ENCODE peak calls at places on chromosomes 5 and 9, in five cellular contexts. S is right lobe of liver; D is CD8-positive, alpha-beta T cell; A is SK-N-SH; L is heart right ventricle. T is an unnamed sample. For H3K9me3, the result is how much of the 10 kb centered on the place peaks cover.

GRCh38 chr9:37309136-37309535 is 113.4 kb upstream of the GRHPR start:
- DNase-seq in S (no peak), A (no peak), D (no peak), L (no peak), T (no peak)

GRCh38 chr9:26947736-26948135 is 694 bp upstream of the PLAA start:
- DNase-seq in D (no peak), L (no peak), A (no peak), S (no peak), T (no peak)

GRCh38 chr9:92406506-92406905 is 2.1 kb upstream of the OGN start:
- DNase-seq in A (no peak), L (peak), D (peak), S (no peak), T (no peak)

GRCh38 chr5:28156981-28157380 is 1118.6 kb upstream of the CDH9 start:
- DNase-seq in S (no peak), L (no peak), A (no peak), D (no peak), T (no peak)

GRCh38 chr5:93511445-93511844 is 69.6 kb downstream of the NR2F1-AS1 start:
- DNase-seq in A (no peak), S (no peak), D (no peak), L (no peak), T (no peak)

GRCh38 chr9:129404621-129405020 is 216.3 kb downstream of the C9orf50 start:
- DNase-seq in S (no peak), A (peak), L (no peak), D (no peak), T (no peak)

GRCh38 chr5:124162782-124163532 is 583.5 kb downstream of the ZNF608 start:
- DNase-seq in A (no peak), D (no peak), S (no peak), L (peak), T (no peak)

GRCh38 chr5:82365026-82365425 is 86.9 kb upstream of the RPS23 start:
- DNase-seq in D (no peak), S (no peak), L (no peak), A (no peak), T (no peak)

GRCh38 chr9:34321451-34321850 is 7.6 kb downstream of the KIF24 start:
- DNase-seq in A (no peak), S (no peak), D (no peak), L (no peak), T (no peak)

GRCh38 chr5:55226934-55227737 is at the start of gene MCIDAS:
- DNase-seq in L (no peak), A (peak), S (peak), D (peak), T (no peak)

GRCh38 chr5:64505769-64506566 is at the start of gene RGS7BP:
- DNase-seq in D (no peak), A (peak), S (peak), L (peak), T (peak)

GRCh38 chr9:14715102-14715501 is 7.4 kb downstream of the CER1 start:
- DNase-seq in A (no peak), D (no peak), S (no peak), L (no peak), T (no peak)

GRCh38 chr9:124285903-124286291 is 28.1 kb downstream of the NEK6 start:
- DNase-seq in L (peak), S (peak), A (no peak), D (peak), T (peak)

GRCh38 chr9:5563886-5564285 is 53.6 kb downstream of the PDCD1LG2 start:
- DNase-seq in A (no peak), L (no peak), D (no peak), S (no peak), T (no peak)

GRCh38 chr5:78627766-78628165 is 20.8 kb downstream of the LHFPL2 start:
- DNase-seq in L (no peak), A (peak), D (no peak), S (no peak), T (no peak)

GRCh38 chr5:141199359-141200235 is at the start of gene PCDHB11:
- DNase-seq in A (peak), S (no peak), L (no peak), D (no peak), T (no peak)
- H3K9me3 ChIP-seq in A (under half), S (under half), L (half or more), D (under half), T (under half)

DNA sequence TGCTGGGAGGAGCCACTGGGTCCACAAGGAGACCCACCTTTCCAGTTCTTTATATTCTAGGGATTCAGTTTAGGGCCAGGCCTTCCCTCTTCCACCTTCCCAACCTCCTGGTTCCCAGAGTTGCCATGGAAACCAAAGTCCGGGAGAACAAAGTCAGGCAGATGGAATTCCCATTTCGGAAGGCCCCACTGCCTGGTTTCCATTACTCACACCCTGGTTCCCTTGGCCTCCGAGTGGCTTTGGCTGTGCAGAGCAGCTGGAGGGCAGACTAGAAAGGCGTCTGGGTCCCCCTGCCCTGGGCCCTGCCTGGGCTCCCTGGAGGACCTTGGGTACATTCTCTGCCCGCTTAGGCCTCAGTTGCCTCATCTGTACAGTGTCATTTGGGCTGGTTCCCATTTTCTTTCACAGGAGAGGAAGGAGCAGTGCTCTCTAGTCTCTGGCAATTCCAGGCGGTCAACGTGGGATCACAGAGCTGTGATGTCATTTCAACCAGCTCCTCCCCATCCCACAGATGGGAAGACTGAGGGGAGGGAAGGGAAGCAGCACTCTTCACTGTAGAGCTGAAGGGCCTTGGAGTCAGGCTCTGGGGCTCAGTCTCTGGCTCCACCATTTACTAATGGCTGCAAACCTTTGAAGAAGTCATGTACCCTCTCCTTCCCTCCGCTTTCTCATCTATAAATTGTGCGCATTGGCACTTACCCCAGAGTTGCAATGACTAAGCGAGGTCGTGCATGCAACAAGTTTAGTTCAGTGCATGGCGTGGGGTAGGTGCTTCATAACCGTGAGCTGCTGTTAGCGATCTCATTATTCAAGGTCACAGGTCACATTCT is 136.3 kb downstream of the RGS3 start:
- DNase-seq in S (no peak), D (no peak), L (peak), A (no peak), T (no peak)
- H3K9me3 ChIP-seq in S (under half), D (under half), L (under half), A (under half), T (under half)

DNA sequence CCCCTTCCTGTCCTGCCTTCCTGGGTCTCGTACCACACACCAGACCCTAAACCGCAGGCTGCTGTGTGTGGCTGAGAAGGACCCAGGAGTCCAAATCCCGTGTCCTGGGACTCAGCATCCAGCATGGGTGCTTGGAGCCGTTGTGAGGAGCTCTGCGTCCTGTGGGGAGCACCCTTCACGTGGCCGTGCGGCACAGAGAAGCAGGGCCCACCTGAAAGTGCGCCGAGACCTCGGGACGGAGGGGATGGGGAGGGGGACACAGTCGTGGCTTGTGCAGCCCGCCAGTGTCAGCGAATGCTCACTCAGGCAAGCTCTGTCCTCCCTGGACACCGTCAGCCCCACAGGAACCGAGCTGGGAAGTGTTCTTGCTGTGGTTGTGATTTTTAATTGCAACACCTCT is 244.6 kb downstream of the CACNA1B start:
- DNase-seq in L (no peak), S (no peak), A (no peak), D (no peak), T (no peak)
- H3K9me3 ChIP-seq in L (under half), S (under half), A (under half), D (under half), T (under half)

GRCh38 chr9:135648494-135649410 is 9.4 kb upstream of the GLT6D1 start:
- DNase-seq in L (no peak), D (no peak), A (no peak), S (no peak), T (no peak)
- H3K9me3 ChIP-seq in L (half or more), D (under half), A (under half), S (under half), T (under half)

GRCh38 chr9:40926404-40927259 is 201.8 kb downstream of the FOXD4L6 start:
- DNase-seq in S (no peak), D (no peak), L (no peak), A (no peak), T (no peak)
- H3K9me3 ChIP-seq in S (under half), D (half or more), L (half or more), A (under half), T (half or more)

GRCh38 chr5:111241696-111242095 is 17.5 kb downstream of the CAMK4 start:
- DNase-seq in S (no peak), D (no peak), L (no peak), A (no peak), T (no peak)
- H3K9me3 ChIP-seq in S (under half), D (under half), L (under half), A (under half), T (under half)

DNA sequence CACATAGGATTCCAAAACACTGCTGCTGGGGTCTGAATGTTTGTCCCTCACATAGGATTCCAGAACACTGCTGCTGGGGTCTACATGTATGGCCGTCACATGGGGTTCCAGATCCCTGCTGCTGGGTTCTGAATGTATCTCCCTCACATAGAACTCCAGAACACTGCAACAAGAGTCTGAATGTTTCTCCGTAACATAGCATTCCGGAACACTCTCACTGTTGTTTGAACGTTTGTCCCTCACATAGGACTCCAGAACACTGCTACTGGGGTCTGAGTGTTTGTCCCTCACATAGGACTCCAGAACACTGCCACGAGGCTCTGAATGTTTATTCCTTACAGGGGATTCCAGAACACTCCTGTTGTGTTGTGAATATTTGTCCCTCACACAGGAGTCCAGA is 216.8 kb downstream of the FOXD4L6 start:
- DNase-seq in D (no peak), A (no peak), L (no peak), S (no peak), T (no peak)
- H3K9me3 ChIP-seq in D (half or more), A (under half), L (half or more), S (under half), T (half or more)

DNA sequence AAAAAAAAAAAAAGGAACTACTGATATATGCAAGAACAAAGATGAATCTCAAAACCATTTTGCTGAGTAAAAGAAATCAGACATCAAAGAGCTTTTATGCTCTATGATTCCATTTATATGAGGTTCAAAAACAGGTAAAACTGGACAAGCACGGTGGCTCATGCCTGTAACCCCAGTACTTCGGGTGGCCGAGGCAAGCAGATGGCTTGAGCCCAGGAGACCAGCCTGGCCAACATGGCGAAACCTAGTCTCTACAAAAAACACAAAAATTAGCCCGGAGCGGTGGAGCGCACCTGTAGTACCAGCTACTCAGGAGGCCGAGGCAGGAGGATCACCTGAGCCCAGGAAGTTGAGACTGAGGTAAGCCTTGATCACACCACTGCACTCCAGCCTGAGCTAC is 7.8 kb downstream of the PTBP3 start:
- DNase-seq in A (no peak), S (no peak), L (no peak), D (no peak), T (no peak)
- H3K9me3 ChIP-seq in A (under half), S (under half), L (under half), D (under half), T (under half)

GRCh38 chr5:141351591-141351990 is 1.7 kb downstream of the PCDHGB1 start:
- DNase-seq in L (no peak), A (no peak), S (no peak), D (no peak), T (no peak)

GRCh38 chr5:141356950-141357349 is 2.1 kb downstream of the PCDHGA4 start:
- DNase-seq in D (no peak), L (no peak), A (no peak), S (no peak), T (no peak)

GRCh38 chr5:141356133-141356532 is 1.3 kb downstream of the PCDHGA4 start:
- DNase-seq in A (no peak), D (no peak), S (no peak), L (no peak), T (no peak)

GRCh38 chr5:141355641-141356040 is 820 bp downstream of the PCDHGA4 start:
- DNase-seq in S (no peak), L (no peak), D (no peak), A (no peak), T (no peak)

DNA sequence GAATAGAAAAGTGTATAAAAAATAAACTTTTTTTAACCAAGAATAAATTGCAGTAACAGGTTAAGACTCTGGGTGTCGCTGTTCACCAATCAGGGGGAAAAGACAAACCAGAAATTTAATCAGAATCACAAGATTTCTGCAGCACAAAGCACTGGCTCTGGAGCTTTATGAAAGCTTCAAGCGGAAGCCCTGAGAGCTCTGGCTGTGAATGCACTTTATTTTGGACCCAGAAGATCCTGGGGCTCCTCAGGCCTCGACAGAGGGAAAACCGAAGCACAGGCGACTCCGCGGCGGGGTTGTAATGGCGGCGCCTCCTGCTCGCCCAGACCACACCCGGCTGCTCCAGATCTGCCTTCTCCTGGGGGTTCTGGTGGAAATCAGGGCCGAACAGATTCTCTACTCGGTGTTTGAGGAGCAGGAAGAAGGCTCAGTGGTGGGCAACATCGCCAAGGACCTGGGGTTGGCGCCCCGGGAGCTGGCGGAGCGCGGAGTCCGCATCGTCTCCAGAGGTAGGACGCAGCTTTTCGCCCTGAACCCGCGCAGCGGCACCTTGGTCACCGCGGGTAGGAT is at the start of gene PCDHGA4:
- DNase-seq in S (no peak), A (no peak), D (no peak), L (no peak), T (no peak)
- H3K9me3 ChIP-seq in S (under half), A (under half), D (under half), L (half or more), T (half or more)

T was measured in uterus.